ENCODE peak calls at places on chromosomes 4 and X, in nine cellular contexts. P is colonic mucosa; U is iPS DF 6.9; J is CD8-positive, alpha-beta memory T cell; C is GM23248; G is left lung; Z is aorta; B is heart left ventricle; K is CD8-positive, alpha-beta T cell. T is an unnamed sample. For H3K9me3 and H3K4me1, the result is how much of the 10 kb centered on the place peaks cover.

GRCh38 chr4:86441175-86441960 is 81.5 kb upstream of the MAPK10 start:
- DNase-seq in P (no peak), U (no peak), J (no peak), C (peak), G (no peak), Z (no peak), B (no peak), K (no peak), T (no peak)

GRCh38 chr4:107518076-107518475 is 202.0 kb downstream of the PAPSS1 start:
- DNase-seq in P (no peak), U (no peak), J (no peak), C (no peak), G (no peak), Z (no peak), B (no peak), K (no peak), T (no peak)

GRCh38 chrX:11770320-11770719 is 12.3 kb downstream of the MSL3 start:
- DNase-seq in P (no peak), U (no peak), J (peak), C (peak), G (no peak), Z (no peak), B (no peak), K (no peak), T (peak)

GRCh38 chrX:85620466-85620865 is 241.0 kb upstream of the POF1B start:
- DNase-seq in P (no peak), U (no peak), J (no peak), C (no peak), G (no peak), Z (no peak), B (no peak), K (no peak), T (no peak)

GRCh38 chr4:159070742-159071141 is 32.1 kb upstream of the RAPGEF2 start:
- DNase-seq in P (no peak), U (no peak), J (no peak), C (peak), G (no peak), Z (no peak), B (no peak), K (no peak), T (no peak)

GRCh38 chrX:41177297-41177696 is 92.1 kb downstream of the USP9X start:
- DNase-seq in P (no peak), U (no peak), J (no peak), C (no peak), G (no peak), Z (no peak), B (no peak), K (no peak), T (no peak)

GRCh38 chr4:74632634-74633033 is 161.7 kb downstream of the BTC start:
- DNase-seq in P (peak), U (no peak), J (no peak), C (peak), G (no peak), Z (peak), B (peak), K (peak), T (no peak)

GRCh38 chr4:139841464-139842195 is 176.0 kb downstream of the MGST2 start:
- DNase-seq in P (peak), U (no peak), J (no peak), C (no peak), G (no peak), Z (no peak), B (no peak), K (peak), T (no peak)

GRCh38 chrX:13223868-13224555 is 95.8 kb downstream of the ATXN3L start:
- DNase-seq in P (peak), U (no peak), J (no peak), C (peak), G (no peak), Z (no peak), B (peak), K (no peak), T (no peak)

GRCh38 chrX:39869846-39870601 is 227.7 kb downstream of the BCOR start:
- DNase-seq in P (no peak), U (no peak), J (peak), C (peak), G (no peak), Z (no peak), B (no peak), K (peak), T (peak)

GRCh38 chrX:20059467-20060128 is 57.1 kb downstream of the MAP7D2 start:
- DNase-seq in P (no peak), U (no peak), J (no peak), C (peak), G (no peak), Z (no peak), B (no peak), K (no peak), T (no peak)

GRCh38 chrX:73268463-73268862 is 53.8 kb upstream of the NAP1L2 start:
- DNase-seq in P (no peak), U (no peak), J (no peak), C (no peak), G (no peak), Z (no peak), B (no peak), K (no peak), T (no peak)

GRCh38 chr4:115360441-115360840 is 247.0 kb upstream of the NDST4 start:
- DNase-seq in P (no peak), U (no peak), J (no peak), C (peak), G (no peak), Z (no peak), B (no peak), K (no peak), T (no peak)

GRCh38 chr4:180832086-180832485 is 1411.1 kb upstream of the TENM3 start:
- DNase-seq in P (no peak), U (no peak), J (no peak), C (peak), G (no peak), Z (no peak), B (no peak), K (no peak), T (no peak)

GRCh38 chr4:112636688-112637551 is at the start of the genes LARP7 and ZGRF1:
- DNase-seq in P (peak), U (peak), J (peak), C (peak), G (peak), Z (peak), B (peak), K (peak), T (peak)

GRCh38 chr4:118683513-118683912 is 1.7 kb upstream of the METTL14 start:
- DNase-seq in P (no peak), U (no peak), J (no peak), C (no peak), G (no peak), Z (no peak), B (no peak), K (no peak), T (no peak)

GRCh38 chr4:116501954-116502353 is 583.4 kb downstream of the TRAM1L1 start:
- DNase-seq in P (no peak), U (no peak), J (no peak), C (no peak), G (no peak), Z (no peak), B (no peak), K (no peak), T (no peak)

GRCh38 chr4:40506492-40506891 is 123.2 kb downstream of the RBM47 start:
- DNase-seq in P (no peak), U (no peak), J (no peak), C (no peak), G (no peak), Z (no peak), B (no peak), K (no peak), T (no peak)

DNA sequence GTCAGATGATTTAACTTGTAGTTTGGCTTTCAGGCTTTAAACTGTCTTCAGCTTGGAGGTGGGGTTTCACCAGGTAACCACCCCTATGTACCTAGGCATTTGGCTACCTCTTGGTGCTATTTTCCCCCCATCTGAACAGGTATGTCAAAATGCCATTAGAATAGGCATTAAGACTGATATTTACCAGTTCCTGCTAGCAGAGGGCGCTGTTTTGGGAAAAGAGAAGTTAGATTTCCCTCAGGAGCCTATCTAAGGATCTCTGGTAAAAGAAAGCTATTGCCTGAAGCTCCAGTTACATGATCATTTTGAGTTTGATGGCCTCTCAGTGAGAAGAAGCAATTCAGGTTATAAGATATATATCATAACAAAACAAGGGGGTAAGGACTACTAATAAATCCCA is 879.1 kb downstream of the SH3BGRL start:
- DNase-seq in P (no peak), U (no peak), J (no peak), C (no peak), G (no peak), Z (no peak), B (no peak), K (no peak), T (no peak)
- H3K9me3 ChIP-seq in P (under half), U (under half), J (under half), C (under half), G (under half), Z (under half), B (under half), K (under half), T (under half)

DNA sequence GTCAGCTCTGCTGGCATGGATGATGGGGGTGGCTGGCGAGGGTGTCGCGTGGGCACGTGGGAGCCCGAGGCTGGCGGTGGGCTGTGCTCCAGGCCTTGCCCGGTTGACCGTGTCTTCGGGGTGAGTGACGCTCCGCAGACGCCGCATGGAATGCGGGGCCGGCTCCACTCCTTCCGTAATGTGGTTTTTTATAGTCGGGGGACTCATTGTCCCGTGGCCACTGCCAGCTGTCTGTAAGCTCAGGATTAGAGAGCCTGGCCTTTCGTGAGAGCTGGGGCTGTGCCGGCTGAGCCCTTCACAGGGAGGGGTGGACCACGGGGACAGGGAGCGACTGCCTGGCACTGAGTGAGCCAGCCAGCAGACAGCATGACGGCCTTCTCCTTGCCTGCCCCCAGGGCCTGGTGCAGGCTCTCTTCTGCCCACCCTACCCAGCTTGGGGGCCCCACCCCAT is 20.4 kb downstream of the DOK7 start:
- DNase-seq in P (no peak), U (no peak), J (no peak), C (peak), G (peak), Z (peak), B (peak), K (no peak), T (no peak)
- H3K4me1 ChIP-seq in P (under half), U (under half), J (under half), C (under half), G (under half), Z (under half), B (half or more), K (under half), T (under half)

GRCh38 chr4:7826909-7827306 is 112.8 kb downstream of the AFAP1 start:
- DNase-seq in P (no peak), U (no peak), J (no peak), C (no peak), G (no peak), Z (no peak), B (no peak), K (no peak), T (no peak)

GRCh38 chr4:7829687-7830580 is 109.7 kb downstream of the AFAP1 start:
- DNase-seq in P (peak), U (no peak), J (no peak), C (no peak), G (no peak), Z (no peak), B (no peak), K (no peak), T (no peak)

GRCh38 chr4:7828926-7829325 is 110.7 kb downstream of the AFAP1 start:
- DNase-seq in P (no peak), U (no peak), J (no peak), C (peak), G (no peak), Z (no peak), B (no peak), K (no peak), T (no peak)

GRCh38 chr4:7827566-7827965 is 112.1 kb downstream of the AFAP1 start:
- DNase-seq in P (no peak), U (no peak), J (no peak), C (peak), G (no peak), Z (no peak), B (no peak), K (no peak), T (no peak)

DNA sequence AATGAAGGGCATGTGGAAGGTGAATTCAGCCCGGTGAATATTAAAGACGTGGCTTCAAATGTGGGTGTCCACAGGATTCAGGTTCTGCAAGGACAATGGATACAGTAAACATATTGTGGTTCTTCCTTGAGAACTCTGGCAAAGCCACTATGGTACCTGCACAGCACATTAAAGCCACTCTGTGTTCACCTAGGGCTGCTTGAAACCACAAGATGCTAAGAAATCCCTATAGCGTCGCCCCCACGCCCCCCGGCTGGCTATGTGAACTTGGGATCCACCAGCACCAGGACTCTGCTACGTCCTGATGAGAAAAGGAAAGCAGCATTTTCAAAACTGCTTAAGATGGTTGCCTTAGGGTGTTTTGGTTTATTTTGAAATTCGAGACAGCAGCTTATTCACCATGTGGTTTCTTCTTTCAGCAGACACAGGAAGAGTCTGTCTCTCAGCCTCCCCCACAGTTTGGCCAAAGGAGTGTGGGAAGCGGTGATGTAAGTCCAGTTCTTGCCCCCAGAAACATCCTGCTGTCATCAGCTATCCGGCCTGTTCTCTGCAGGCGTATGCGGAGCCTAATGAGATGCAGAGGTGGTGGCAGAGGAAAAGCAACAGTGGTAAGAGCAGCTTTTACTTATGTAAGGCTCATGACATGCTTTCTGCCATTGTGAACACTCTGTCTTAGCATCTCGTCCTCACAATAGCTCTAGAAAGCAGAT is 111.5 kb downstream of the AFAP1 start:
- DNase-seq in P (peak), U (no peak), J (peak), C (peak), G (no peak), Z (peak), B (peak), K (peak), T (peak)
- H3K27ac ChIP-seq in P (peak), U (no peak), J (peak), C (peak), G (peak), Z (peak), B (peak), K (peak), T (peak)

GRCh38 chr4:145686991-145687390 is 7.0 kb downstream of the C4orf51 start:
- DNase-seq in P (no peak), U (no peak), J (no peak), C (no peak), G (no peak), Z (no peak), B (no peak), K (no peak), T (no peak)
- H3K9me3 ChIP-seq in P (under half), U (under half), J (under half), C (under half), G (under half), Z (under half), B (under half), K (under half), T (under half)

DNA sequence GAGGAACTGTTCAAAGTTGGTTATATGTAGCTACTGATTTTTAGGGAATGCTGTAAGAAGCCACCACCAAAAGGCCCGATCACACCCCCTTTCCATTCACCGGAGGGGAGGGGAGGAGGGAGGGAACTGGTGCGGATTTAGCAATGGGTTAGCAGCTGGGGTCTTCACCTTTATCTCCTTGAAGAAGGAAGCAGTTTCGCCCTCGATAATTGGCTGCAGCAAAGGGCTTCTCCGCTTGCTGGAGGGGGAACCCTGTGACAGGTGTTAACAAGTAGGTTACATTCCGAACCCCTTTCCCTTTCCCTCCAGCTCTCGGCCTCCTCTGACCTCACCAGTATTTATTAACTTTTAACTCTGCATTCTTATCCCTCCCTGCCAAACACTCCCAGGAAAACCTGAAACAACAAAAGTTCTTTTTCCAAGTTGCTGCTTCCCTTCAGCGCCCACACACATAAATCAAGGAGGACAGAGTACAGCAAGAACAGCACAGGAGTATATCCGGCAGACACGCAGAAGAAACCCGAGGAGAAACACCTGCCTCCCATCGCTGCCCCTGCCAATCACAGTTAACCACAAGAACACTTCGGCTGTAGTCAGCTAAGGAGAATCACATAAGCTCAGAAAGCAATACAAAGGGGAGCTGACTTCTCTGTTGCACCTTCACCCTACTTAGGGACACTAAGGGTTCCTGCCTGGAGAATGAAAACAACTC is 39.8 kb upstream of the NAP1L5 start:
- DNase-seq in P (peak), U (no peak), J (no peak), C (no peak), G (no peak), Z (no peak), B (no peak), K (no peak), T (no peak)
- H3K4me1 ChIP-seq in P (under half), U (under half), J (under half), C (under half), G (under half), Z (under half), B (under half), K (under half), T (under half)

DNA sequence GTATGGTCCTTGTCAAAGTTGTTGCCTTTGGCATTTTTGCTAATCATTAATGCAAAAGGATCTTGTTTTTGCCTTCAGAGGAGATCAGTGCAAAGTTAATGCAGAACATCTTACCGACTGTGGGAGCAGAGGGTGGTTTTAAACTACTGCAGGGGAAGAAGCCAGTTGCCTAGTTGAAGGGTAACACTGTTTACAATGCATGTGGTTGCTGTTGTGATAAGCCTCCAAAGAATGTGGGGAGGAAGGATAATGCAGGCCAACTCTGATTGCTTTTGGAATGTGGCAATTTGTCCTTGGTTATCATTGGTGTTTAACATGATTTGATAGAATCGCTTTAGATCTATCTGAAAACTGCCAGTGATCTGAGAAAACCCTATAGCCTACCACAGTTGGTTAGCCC is 204.3 kb upstream of the TLL1 start:
- DNase-seq in P (no peak), U (no peak), J (no peak), C (no peak), G (no peak), Z (no peak), B (no peak), K (no peak), T (no peak)
- H3K27ac ChIP-seq in P (no peak), U (no peak), J (no peak), C (no peak), G (no peak), Z (no peak), B (no peak), K (no peak), T (no peak)

DNA sequence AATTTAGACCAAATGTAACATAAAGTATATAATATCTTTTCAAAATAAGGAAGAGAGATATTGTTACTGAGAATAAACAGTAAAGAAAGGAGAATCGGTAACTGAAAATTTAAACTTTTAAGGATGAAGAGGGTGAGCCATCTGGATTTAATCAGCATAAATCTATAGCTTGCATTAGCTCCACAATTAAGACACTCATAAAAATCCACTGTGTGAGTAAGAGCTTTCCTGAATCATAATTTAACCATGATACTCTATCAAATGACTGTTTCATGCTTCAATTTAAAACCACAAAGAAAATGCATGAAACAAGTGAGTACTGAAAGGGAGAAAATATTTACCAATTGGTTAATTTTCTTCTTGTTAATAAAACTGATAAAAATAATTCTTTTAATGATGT is 951.5 kb upstream of the SLIT2 start:
- DNase-seq in P (no peak), U (no peak), J (no peak), C (peak), G (no peak), Z (no peak), B (no peak), K (no peak), T (no peak)
- H3K9me3 ChIP-seq in P (under half), U (under half), J (under half), C (under half), G (under half), Z (under half), B (under half), K (under half), T (under half)

GRCh38 chr4:1244081-1244977 is 4.6 kb downstream of the CTBP1 start:
- DNase-seq in P (no peak), U (no peak), J (peak), C (peak), G (peak), Z (peak), B (peak), K (no peak), T (no peak)
- H3K4me1 ChIP-seq in P (under half), U (under half), J (under half), C (under half), G (half or more), Z (under half), B (half or more), K (under half), T (under half)